ENCODE peak calls at places on chromosome 6, in six cellular contexts. C, D, W, H, Z and B are unnamed samples.

GRCh38 chr6:155660243-155660977 is 204.8 kb upstream of the NOX3 start:
- DNase-seq in C (peak), Z (no peak), H (no peak), W (no peak), D (no peak), B (no peak)

GRCh38 chr6:109690373-109690739 is 646 bp downstream of the AK9 start:
- DNase-seq in H (no peak), Z (peak), C (peak), W (peak), D (no peak), B (peak)

GRCh38 chr6:47146426-47147174 is 104.5 kb upstream of the ADGRF1 start:
- DNase-seq in Z (no peak), W (no peak), H (peak), D (peak), C (peak), B (no peak)

GRCh38 chr6:30265166-30265565 is 52.0 kb upstream of the TRIM26 start:
- DNase-seq in C (no peak), D (peak), W (no peak), Z (no peak), H (no peak), B (no peak)

GRCh38 chr6:43876602-43877001 is 106.6 kb downstream of the VEGFA start:
- DNase-seq in D (no peak), H (no peak), C (no peak), W (no peak), Z (no peak), B (no peak)

GRCh38 chr6:138891255-138891986 is 95.5 kb downstream of the ECT2L start:
- DNase-seq in W (no peak), Z (no peak), C (peak), H (peak), D (peak), B (no peak)

GRCh38 chr6:119442776-119443184 is 93.2 kb upstream of the MAN1A1 start:
- DNase-seq in Z (no peak), D (no peak), H (peak), W (no peak), C (no peak), B (no peak)

GRCh38 chr6:116398366-116399005 is 27.7 kb downstream of the DSE start:
- DNase-seq in D (peak), C (no peak), H (peak), Z (no peak), W (no peak), B (no peak)

GRCh38 chr6:10981409-10981808 is 62.7 kb downstream of the ELOVL2 start:
- DNase-seq in H (no peak), D (no peak), C (no peak), W (no peak), Z (no peak), B (no peak)

GRCh38 chr6:82371799-82372508 is 8.3 kb downstream of the TPBG start:
- DNase-seq in C (no peak), Z (no peak), H (no peak), W (no peak), D (peak), B (no peak)

GRCh38 chr6:43948527-43949450 is 178.5 kb downstream of the MRPL14 start:
- DNase-seq in Z (no peak), D (peak), H (peak), C (peak), W (peak), B (no peak)

GRCh38 chr6:6918216-6918983 is 189.4 kb upstream of the RREB1 start:
- DNase-seq in W (no peak), Z (no peak), C (no peak), H (peak), D (peak), B (no peak)

GRCh38 chr6:106097368-106098231 is 11.5 kb downstream of the PRDM1 start:
- DNase-seq in D (peak), W (no peak), Z (no peak), C (peak), H (peak), B (no peak)

GRCh38 chr6:111722220-111722731 is 116.6 kb upstream of the TRAF3IP2 start:
- DNase-seq in D (peak), W (no peak), H (peak), Z (no peak), C (peak), B (no peak)

GRCh38 chr6:46648869-46649488 is 3.6 kb downstream of the CYP39A1 start:
- DNase-seq in H (peak), D (no peak), W (no peak), C (no peak), Z (no peak), B (no peak)

GRCh38 chr6:141105481-141105880 is 1027.2 kb upstream of the GJE1 start:
- DNase-seq in W (peak), C (peak), H (no peak), D (peak), Z (peak), B (no peak)

GRCh38 chr6:1604347-1604990 is 5.2 kb upstream of the FOXC1 start:
- DNase-seq in C (peak), W (peak), D (peak), H (no peak), Z (peak), B (peak)

GRCh38 chr6:163260911-163261310 is 153.6 kb upstream of the QKI start:
- DNase-seq in Z (no peak), W (no peak), D (no peak), H (no peak), C (peak), B (no peak)

GRCh38 chr6:63565727-63566625 is 6.3 kb upstream of the LOC128125822 start:
- DNase-seq in D (peak), W (no peak), Z (no peak), H (peak), C (no peak), B (no peak)

GRCh38 chr6:149918151-149918905 is 4.6 kb downstream of the RAET1G start:
- DNase-seq in Z (no peak), D (no peak), C (no peak), H (no peak), W (no peak), B (no peak)

GRCh38 chr6:28841290-28841689 is 82.5 kb downstream of the TRIM27 start:
- DNase-seq in D (no peak), C (peak), Z (no peak), W (peak), H (no peak), B (no peak)

GRCh38 chr6:18405477-18406293 is 18.5 kb downstream of the RNF144B start:
- DNase-seq in H (peak), W (no peak), C (peak), Z (no peak), D (peak), B (no peak)

GRCh38 chr6:121694389-121695185 is 259.1 kb downstream of the GJA1 start:
- DNase-seq in W (no peak), Z (no peak), H (peak), C (no peak), D (peak), B (no peak)
- H2BK15ac ChIP-seq in W (no peak), Z (no peak), H (peak), C (no peak), D (peak), B (no peak)

GRCh38 chr6:15517600-15517999 is 145.2 kb downstream of the DTNBP1 start:
- DNase-seq in Z (no peak), C (no peak), H (no peak), D (no peak), W (no peak), B (no peak)

GRCh38 chr6:15519681-15520080 is 143.1 kb downstream of the DTNBP1 start:
- DNase-seq in Z (no peak), H (no peak), C (no peak), D (no peak), W (no peak), B (no peak)

GRCh38 chr6:15518878-15519277 is 143.9 kb downstream of the DTNBP1 start:
- DNase-seq in Z (no peak), H (no peak), W (no peak), C (no peak), D (no peak), B (no peak)

GRCh38 chr6:15516923-15517560 is 145.8 kb downstream of the DTNBP1 start:
- DNase-seq in Z (no peak), D (no peak), C (no peak), W (no peak), H (no peak), B (no peak)

DNA sequence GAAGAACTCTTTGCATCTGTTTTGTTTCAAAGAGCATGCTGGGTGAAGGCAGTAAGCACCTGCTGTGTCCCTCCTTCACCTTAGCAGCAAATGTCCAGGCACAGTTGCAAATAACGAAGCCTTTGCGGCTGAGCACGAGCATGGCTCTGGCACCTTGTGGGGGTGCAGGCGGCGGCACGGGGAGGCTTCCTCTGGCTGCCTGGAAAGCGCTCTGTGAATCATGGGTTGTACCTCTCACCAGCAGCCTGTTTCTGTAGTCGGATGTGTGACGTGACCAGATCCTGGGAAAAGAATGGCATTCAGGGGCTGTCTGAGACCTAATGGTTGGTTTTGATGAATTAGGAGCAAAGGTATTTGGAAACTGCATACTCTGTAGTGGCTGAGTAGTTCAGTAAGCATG is 144.8 kb downstream of the DTNBP1 start:
- DNase-seq in W (no peak), Z (no peak), C (no peak), H (no peak), D (peak), B (no peak)
- H2BK15ac ChIP-seq in W (no peak), Z (no peak), C (no peak), H (no peak), D (no peak), B (no peak)

GRCh38 chr6:107600111-107600510 is 110.2 kb downstream of the SOBP start:
- DNase-seq in H (peak), C (peak), W (peak), D (no peak), Z (no peak), B (no peak)

GRCh38 chr6:107600936-107601335 is 111.0 kb downstream of the SOBP start:
- DNase-seq in H (peak), D (peak), C (peak), W (peak), Z (peak), B (no peak)

GRCh38 chr6:107601406-107601805 is 111.5 kb downstream of the SOBP start:
- DNase-seq in Z (no peak), W (no peak), H (no peak), C (no peak), D (no peak), B (no peak)

GRCh38 chr6:107598091-107598490 is 108.2 kb downstream of the SOBP start:
- DNase-seq in Z (no peak), H (no peak), D (no peak), C (no peak), W (no peak), B (no peak)

GRCh38 chr6:107599043-107599442 is 109.1 kb downstream of the SOBP start:
- DNase-seq in C (no peak), W (no peak), D (no peak), Z (no peak), H (no peak), B (no peak)
- H2BK15ac ChIP-seq in C (no peak), W (no peak), D (no peak), Z (no peak), H (no peak), B (no peak)

GRCh38 chr6:133245033-133245903 is 4.1 kb downstream of the EYA4 start:
- DNase-seq in W (no peak), C (no peak), D (no peak), H (no peak), Z (no peak), B (no peak)
- H2BK15ac ChIP-seq in W (no peak), C (no peak), D (peak), H (no peak), Z (no peak), B (no peak)

GRCh38 chr6:127954082-127954481 is 53.2 kb upstream of the THEMIS start:
- DNase-seq in D (peak), W (no peak), Z (no peak), H (no peak), C (no peak), B (no peak)
- H2BK15ac ChIP-seq in D (no peak), W (no peak), Z (no peak), H (no peak), C (no peak), B (no peak)

GRCh38 chr6:169227116-169227515 is 26.5 kb downstream of the THBS2 start:
- DNase-seq in C (no peak), D (no peak), Z (no peak), H (no peak), W (no peak), B (no peak)
- H2BK15ac ChIP-seq in C (no peak), D (no peak), Z (no peak), H (no peak), W (no peak), B (no peak)

DNA sequence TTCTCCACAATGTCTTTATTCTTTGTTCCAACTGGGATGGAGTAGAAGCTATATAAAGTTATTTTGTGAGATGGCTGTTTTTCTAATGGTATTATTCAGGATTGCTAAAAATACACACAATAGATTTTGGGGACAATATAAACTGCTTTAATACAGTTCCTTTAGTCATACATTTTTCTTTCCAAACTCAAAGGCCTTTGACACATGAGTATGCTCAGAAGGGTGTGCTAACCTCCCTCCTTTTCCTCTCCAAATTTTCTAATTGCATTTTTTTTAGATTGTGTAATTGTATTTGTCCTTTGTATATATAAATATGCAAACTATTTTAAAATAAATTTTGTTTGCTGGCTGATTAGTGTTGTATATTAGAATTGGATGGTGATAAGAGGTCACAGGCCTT is 119.6 kb upstream of the FOXO3 start:
- DNase-seq in Z (no peak), H (no peak), C (no peak), D (peak), W (no peak), B (no peak)
- H2BK15ac ChIP-seq in Z (no peak), H (no peak), C (no peak), D (no peak), W (no peak), B (no peak)

DNA sequence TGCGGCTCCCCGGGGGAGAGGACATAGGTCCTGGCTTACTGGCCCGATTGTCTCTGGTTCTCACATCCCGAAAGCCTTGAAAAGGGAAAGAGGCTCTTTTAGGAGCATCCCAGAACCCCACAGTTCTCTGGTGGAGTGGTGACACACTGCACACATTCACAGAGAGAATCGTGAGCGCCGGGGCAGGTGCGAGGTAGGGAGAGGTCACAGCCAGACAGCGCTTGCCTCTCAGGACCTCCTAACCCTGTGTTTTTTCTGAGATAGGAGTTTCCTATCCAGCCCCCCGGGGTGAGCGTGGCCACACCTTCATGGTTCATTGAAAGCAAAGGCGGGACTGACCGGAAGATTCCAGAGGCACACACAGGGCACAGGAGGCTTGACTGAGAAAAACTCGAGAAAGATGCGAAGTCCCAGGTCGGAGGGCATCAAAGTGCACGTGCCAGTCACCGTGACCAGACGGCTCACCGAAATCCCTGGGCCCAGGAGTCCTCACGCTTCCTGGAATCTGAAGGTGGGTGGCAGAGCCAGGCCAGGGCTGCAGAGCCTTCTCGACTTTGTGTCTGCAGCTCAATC is 46.5 kb upstream of the FRMD1 start:
- DNase-seq in D (no peak), H (no peak), W (peak), C (peak), Z (no peak), B (no peak)
- H2BK15ac ChIP-seq in D (no peak), H (no peak), W (no peak), C (no peak), Z (peak), B (no peak)